ENCODE peak calls at places on chromosomes 2 and 18, in seven cellular contexts. R is esophagus muscularis mucosa, D is suprapubic skin, W is prostate gland, N is GM12892, L is endothelial cell of umbilical vein, F is stomach. K is an unnamed sample.

GRCh38 chr18:80197490-80197889 is 49.8 kb downstream of the PARD6G start:
- DNase-seq in W (no peak), R (peak; percentile 50), F (no peak), N (no peak), D (no peak), L (no peak), K (no peak)

GRCh38 chr2:171910494-171910893 is 11.8 kb upstream of the HAT1 start:
- DNase-seq in R (no peak), L (no peak), D (no peak), N (no peak), F (no peak), W (no peak), K (no peak)

GRCh38 chr2:216492951-216493685 is 5.5 kb upstream of the RPL37A start:
- DNase-seq in W (no peak), F (no peak), R (no peak), L (peak; percentile 50), N (no peak), D (no peak), K (no peak)

GRCh38 chr18:52442686-52443085 is 102.7 kb downstream of the DCC start:
- DNase-seq in L (no peak), F (no peak), R (no peak), D (no peak), W (no peak), N (no peak), K (no peak)

GRCh38 chr18:24463233-24463775 is 2.9 kb downstream of the HRH4 start:
- DNase-seq in D (no peak), W (no peak), L (no peak), N (no peak), R (no peak), F (no peak), K (no peak)

GRCh38 chr2:179263015-179263414 is 1.6 kb downstream of the SESTD1 start:
- DNase-seq in D (no peak), N (no peak), W (no peak), L (peak; percentile 56), F (no peak), R (no peak), K (no peak)

GRCh38 chr2:78056976-78057375 is 534.8 kb upstream of the LRRTM4 start:
- DNase-seq in N (no peak), L (no peak), W (no peak), D (no peak), F (no peak), R (no peak), K (no peak)

GRCh38 chr2:85799215-85799956 is 45.6 kb downstream of the ATOH8 start:
- DNase-seq in R (no peak), D (peak; percentile 54), W (no peak), N (no peak), L (no peak), F (peak; percentile 50), K (no peak)

GRCh38 chr2:170005702-170006101 is 172.2 kb upstream of the MYO3B start:
- DNase-seq in L (peak; percentile 5), D (no peak), F (no peak), N (no peak), W (no peak), R (no peak), K (no peak)

GRCh38 chr2:120512321-120512710 is 166.4 kb downstream of the INHBB start:
- DNase-seq in N (no peak), W (no peak), L (no peak), R (no peak), D (no peak), F (no peak), K (no peak)

GRCh38 chr2:236944561-236944960 is 141.1 kb upstream of the COPS8 start:
- DNase-seq in N (no peak), F (no peak), R (peak; percentile 89), L (no peak), D (no peak), W (no peak), K (no peak)

GRCh38 chr18:64052772-64053171 is 82.9 kb downstream of the SERPINB8 start:
- DNase-seq in D (no peak), F (no peak), W (no peak), N (no peak), L (no peak), R (no peak), K (no peak)

GRCh38 chr2:10305715-10306114 is 3.0 kb downstream of the HPCAL1 start:
- DNase-seq in W (no peak), F (peak; percentile 44), N (no peak), D (no peak), L (no peak), R (no peak), K (no peak)

GRCh38 chr2:1538663-1539062 is 125.4 kb downstream of the TPO start:
- DNase-seq in R (no peak), L (no peak), F (no peak), W (no peak), N (no peak), D (no peak), K (peak; percentile 59)

GRCh38 chr18:32093523-32093922 is 1.8 kb downstream of the RNF138 start:
- DNase-seq in W (peak; percentile 18), R (no peak), L (no peak), F (no peak), D (no peak), N (peak; percentile 17), K (no peak)

GRCh38 chr18:32093106-32093511 is 1.4 kb downstream of the RNF138 start:
- DNase-seq in D (peak; percentile 78), F (peak; percentile 59), L (peak; percentile 59), R (no peak), N (peak; percentile 41), W (peak; percentile 41), K (peak; percentile 31)

GRCh38 chr18:32091325-32091723 is 350 bp upstream of the RNF138 start:
- DNase-seq in R (no peak), N (no peak), D (no peak), W (no peak), L (no peak), F (no peak), K (no peak)

GRCh38 chr18:32091724-32092421 is at the start of gene RNF138:
- DNase-seq in D (peak; percentile 92), W (peak; percentile 84), N (peak; percentile 79), F (peak; percentile 93), R (peak; percentile 95), L (peak; percentile 84), K (peak; percentile 71)

DNA sequence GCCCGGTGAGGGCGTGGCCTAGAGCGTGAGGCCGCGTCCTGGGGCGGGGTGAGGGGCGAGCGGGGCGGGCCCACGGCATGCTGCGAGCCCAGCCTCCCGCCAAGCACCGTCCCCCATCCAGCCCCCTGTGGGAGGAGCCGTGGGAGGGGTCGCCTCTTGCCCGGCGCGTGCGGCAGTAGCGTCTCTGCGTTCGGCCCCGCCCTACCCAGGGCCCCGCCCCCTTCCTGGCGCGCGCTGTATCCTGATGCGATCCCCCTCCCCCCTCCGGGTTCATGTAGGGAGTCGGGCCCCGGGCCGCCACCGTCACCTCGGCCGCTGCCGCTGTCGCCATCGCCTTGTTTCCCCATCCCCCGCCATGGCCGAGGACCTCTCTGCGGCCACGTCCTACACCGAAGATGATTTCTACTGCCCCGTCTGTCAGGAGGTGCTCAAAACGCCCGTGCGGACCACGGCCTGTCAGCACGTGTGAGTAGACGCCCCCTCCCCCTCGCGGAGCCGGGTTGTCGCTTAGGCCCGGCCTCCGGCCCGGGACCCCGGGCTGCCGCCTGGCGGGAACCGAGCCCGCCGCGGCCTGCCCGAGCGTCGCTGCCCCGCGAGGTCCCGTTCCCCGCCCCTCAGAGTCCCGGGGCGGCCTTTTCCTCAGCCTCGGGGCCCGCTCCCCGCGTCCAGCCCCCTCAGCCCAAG is 890 bp downstream of the RNF138 start:
- DNase-seq in R (peak; percentile 99), L (peak; percentile 98), D (peak; percentile 100), F (peak; percentile 99), N (peak; percentile 89), W (peak; percentile 99), K (peak; percentile 94)
- TF ChIP-seq POLR2A in R (peak; percentile 23), L (peak; percentile 73), D (no peak), F (no peak), N (peak; percentile 89), W (peak; percentile 78), K (peak; percentile 82)

GRCh38 chr2:8680931-8681760 is 710 bp upstream of the ID2 start:
- DNase-seq in L (peak; percentile 62), N (no peak), R (no peak), F (peak; percentile 73), W (peak; percentile 52), D (peak; percentile 83), K (no peak)
- TF ChIP-seq POLR2AphosphoS5 in L (no peak), N (no peak), R (peak; percentile 36), F (no peak), W (peak; percentile 35), D (no peak), K (no peak)

DNA sequence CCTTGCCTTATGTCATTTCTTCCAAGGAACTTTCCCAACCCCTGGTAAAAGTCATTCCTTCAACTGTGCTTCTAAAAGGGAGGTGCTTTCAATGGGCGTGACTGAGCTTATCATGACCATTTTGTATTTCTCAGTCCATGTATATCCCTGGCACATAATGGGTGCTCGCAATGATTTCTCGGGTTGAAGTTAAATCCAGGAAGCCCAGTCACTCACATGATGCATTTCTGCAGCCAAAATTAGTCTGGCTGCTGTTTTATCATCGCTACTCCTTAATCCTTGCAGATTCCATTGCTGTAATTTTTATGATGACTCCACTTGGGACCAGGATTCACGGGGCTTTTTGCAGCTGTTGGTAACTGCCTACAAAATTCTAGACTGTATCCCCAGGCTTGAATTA is 25.9 kb upstream of the RFX8 start:
- DNase-seq in W (no peak), R (no peak), F (no peak), D (no peak), N (no peak), L (no peak), K (no peak)
- TF ChIP-seq POLR2A in W (no peak), R (no peak), F (no peak), D (no peak), N (no peak), L (no peak), K (no peak)

GRCh38 chr2:28338754-28339325 is 53.8 kb upstream of the FOSL2 start:
- DNase-seq in F (peak; percentile 55), D (no peak), L (no peak), W (no peak), R (no peak), N (no peak), K (no peak)

GRCh38 chr2:28336993-28337627 is 55.5 kb upstream of the FOSL2 start:
- DNase-seq in N (no peak), L (no peak), W (no peak), D (peak; percentile 63), R (no peak), F (no peak), K (no peak)

GRCh38 chr2:28336264-28336992 is 56.2 kb upstream of the FOSL2 start:
- DNase-seq in D (peak; percentile 46), L (no peak), N (no peak), R (no peak), W (no peak), F (no peak), K (no peak)

GRCh38 chr2:28339516-28340175 is 53.0 kb upstream of the FOSL2 start:
- DNase-seq in D (no peak), N (no peak), F (no peak), L (no peak), R (no peak), W (no peak), K (no peak)

DNA sequence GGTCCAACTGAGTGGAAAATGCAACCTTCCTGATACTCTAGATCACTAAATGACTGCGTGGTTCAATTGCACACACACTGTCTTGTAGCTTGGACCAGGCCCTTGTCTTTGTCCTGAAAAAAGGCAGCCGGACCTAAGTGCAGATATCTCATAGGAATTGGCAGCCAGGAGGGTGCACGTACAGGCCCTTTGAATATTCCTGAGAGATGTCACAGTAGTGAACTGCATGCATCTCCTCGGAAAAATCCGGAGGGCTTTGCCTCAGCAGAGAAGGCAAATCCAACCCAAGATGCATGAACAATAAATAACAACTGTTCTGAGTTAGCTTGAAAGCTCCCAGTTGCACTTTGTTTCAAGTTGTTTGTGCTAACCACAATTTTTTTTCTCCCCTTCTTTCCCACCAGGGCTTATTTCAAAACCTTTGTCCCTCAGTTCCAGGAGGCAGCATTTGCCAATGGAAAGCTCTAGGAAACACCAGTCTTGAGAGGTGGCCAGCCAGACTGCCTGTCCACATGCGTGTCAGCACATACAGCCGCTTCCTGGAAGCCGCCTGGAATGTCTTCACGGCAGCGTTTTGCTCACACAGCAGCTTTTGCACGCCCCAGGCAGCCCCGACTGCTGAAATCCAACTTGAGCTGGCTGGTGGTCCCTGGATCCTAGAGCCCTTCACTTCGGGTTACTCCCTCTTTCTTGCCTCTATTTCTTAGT is 54.5 kb upstream of the FOSL2 start:
- DNase-seq in W (peak; percentile 53), N (no peak), R (peak; percentile 96), L (peak; percentile 81), D (peak; percentile 92), F (peak; percentile 76), K (no peak)
- TF ChIP-seq POLR2AphosphoS5 in W (peak; percentile 62), N (no peak), R (peak; percentile 72), L (no peak), D (peak; percentile 30), F (peak; percentile 83), K (no peak)